ENCODE peak calls at places on chromosomes 1 and 21, in six cellular contexts. One of them, this sample, is unnamed.

GRCh38 chr1:185439727-185440415 is 122.8 kb upstream of the IVNS1ABP start:
- DNase-seq in OCI-LY7: no peak
- DNase-seq in activated CD4-positive, alpha-beta T cell treated with anti-CD3 and anti-CD28 coated beads for 24 hours: no peak
- DNase-seq in lung: no peak
- DNase-seq in HEK293T: no peak
- DNase-seq in activated CD8-positive, alpha-beta memory T cell treated with anti-CD3 and anti-CD28 coated beads, Interleukin-2, amount 50 U/mL, for 48 hours: no peak
- DNase-seq in this sample: no peak

GRCh38 chr1:208137144-208137682 is 107.0 kb downstream of the PLXNA2 start:
- DNase-seq in HEK293T: no peak
- DNase-seq in OCI-LY7: no peak
- DNase-seq in lung: no peak
- DNase-seq in activated CD8-positive, alpha-beta memory T cell treated with anti-CD3 and anti-CD28 coated beads, Interleukin-2, amount 50 U/mL, for 48 hours: no peak
- DNase-seq in activated CD4-positive, alpha-beta T cell treated with anti-CD3 and anti-CD28 coated beads for 24 hours: no peak
- DNase-seq in this sample: no peak

GRCh38 chr21:31753949-31754348 is 22.0 kb upstream of the SCAF4 start:
- DNase-seq in lung: no peak
- DNase-seq in activated CD8-positive, alpha-beta memory T cell treated with anti-CD3 and anti-CD28 coated beads, Interleukin-2, amount 50 U/mL, for 48 hours: no peak
- DNase-seq in HEK293T: no peak
- DNase-seq in OCI-LY7: no peak
- DNase-seq in activated CD4-positive, alpha-beta T cell treated with anti-CD3 and anti-CD28 coated beads for 24 hours: no peak
- DNase-seq in this sample: no peak

GRCh38 chr21:41706678-41707077 is 60.2 kb downstream of the RIPK4 start:
- DNase-seq in activated CD8-positive, alpha-beta memory T cell treated with anti-CD3 and anti-CD28 coated beads, Interleukin-2, amount 50 U/mL, for 48 hours: no peak
- DNase-seq in activated CD4-positive, alpha-beta T cell treated with anti-CD3 and anti-CD28 coated beads for 24 hours: no peak
- DNase-seq in HEK293T: no peak
- DNase-seq in lung: no peak
- DNase-seq in OCI-LY7: no peak
- DNase-seq in this sample: peak

GRCh38 chr1:40421694-40422384 is 28.4 kb upstream of the ZFP69B start:
- DNase-seq in HEK293T: no peak
- DNase-seq in activated CD8-positive, alpha-beta memory T cell treated with anti-CD3 and anti-CD28 coated beads, Interleukin-2, amount 50 U/mL, for 48 hours: no peak
- DNase-seq in activated CD4-positive, alpha-beta T cell treated with anti-CD3 and anti-CD28 coated beads for 24 hours: no peak
- DNase-seq in OCI-LY7: no peak
- DNase-seq in lung: peak
- DNase-seq in this sample: no peak

GRCh38 chr1:156660752-156661112 is 16.5 kb downstream of the NES start:
- DNase-seq in activated CD8-positive, alpha-beta memory T cell treated with anti-CD3 and anti-CD28 coated beads, Interleukin-2, amount 50 U/mL, for 48 hours: no peak
- DNase-seq in activated CD4-positive, alpha-beta T cell treated with anti-CD3 and anti-CD28 coated beads for 24 hours: no peak
- DNase-seq in lung: no peak
- DNase-seq in HEK293T: no peak
- DNase-seq in OCI-LY7: no peak
- DNase-seq in this sample: no peak

GRCh38 chr1:25898223-25899015 is 7.8 kb downstream of the STMN1 start:
- DNase-seq in HEK293T: no peak
- DNase-seq in lung: peak
- DNase-seq in OCI-LY7: no peak
- DNase-seq in activated CD8-positive, alpha-beta memory T cell treated with anti-CD3 and anti-CD28 coated beads, Interleukin-2, amount 50 U/mL, for 48 hours: no peak
- DNase-seq in activated CD4-positive, alpha-beta T cell treated with anti-CD3 and anti-CD28 coated beads for 24 hours: no peak
- DNase-seq in this sample: no peak

GRCh38 chr1:216314369-216315095 is 108.7 kb downstream of the USH2A start:
- DNase-seq in HEK293T: no peak
- DNase-seq in activated CD4-positive, alpha-beta T cell treated with anti-CD3 and anti-CD28 coated beads for 24 hours: no peak
- DNase-seq in lung: no peak
- DNase-seq in activated CD8-positive, alpha-beta memory T cell treated with anti-CD3 and anti-CD28 coated beads, Interleukin-2, amount 50 U/mL, for 48 hours: no peak
- DNase-seq in OCI-LY7: no peak
- DNase-seq in this sample: no peak

GRCh38 chr1:245715970-245716369 is 561.2 kb downstream of the KIF26B start:
- DNase-seq in lung: no peak
- DNase-seq in HEK293T: no peak
- DNase-seq in activated CD4-positive, alpha-beta T cell treated with anti-CD3 and anti-CD28 coated beads for 24 hours: no peak
- DNase-seq in OCI-LY7: no peak
- DNase-seq in activated CD8-positive, alpha-beta memory T cell treated with anti-CD3 and anti-CD28 coated beads, Interleukin-2, amount 50 U/mL, for 48 hours: no peak
- DNase-seq in this sample: no peak